ENCODE peak calls at places on chromosomes 16 and 17, in seven cellular contexts. E is pancreas, L is A549, K is transverse colon, B is Caco-2, M is cardiac muscle cell, Z is Panc1. Y is an unnamed sample.
A peak's percentile ranks its signal among the peaks of the same experiment; 100 is the strongest.

GRCh38 chr16:590165-590874 is 454 bp downstream of the RAB40C start:
- DNase-seq in K (no peak), E (no peak), M (peak; percentile 66), Z (no peak), B (no peak), L (no peak), Y (no peak)

GRCh38 chr17:16250635-16251034 is 33.6 kb downstream of the PIGL start:
- DNase-seq in E (peak; percentile 19), M (no peak), L (no peak), Z (no peak), K (no peak), B (no peak), Y (no peak)

GRCh38 chr16:75476817-75477216 is 12.3 kb upstream of the TMEM170A start:
- DNase-seq in L (no peak), B (no peak), K (no peak), Z (no peak), M (no peak), E (no peak), Y (no peak)

GRCh38 chr16:81544691-81545365 is 100.2 kb downstream of the CMIP start:
- DNase-seq in M (no peak), K (no peak), B (no peak), L (no peak), E (no peak), Z (no peak), Y (no peak)

GRCh38 chr17:66302761-66303626 is 581 bp downstream of the PRKCA start:
- DNase-seq in E (peak; percentile 66), K (peak; percentile 72), Z (no peak), L (peak; percentile 58), M (peak; percentile 73), B (peak; percentile 46), Y (peak; percentile 34)

GRCh38 chr16:27618611-27619380 is 68.9 kb downstream of the KATNIP start:
- DNase-seq in B (no peak), Z (no peak), L (no peak), M (peak; percentile 64), E (no peak), K (no peak), Y (no peak)

GRCh38 chr17:57456622-57457021 is 200.3 kb downstream of the MSI2 start:
- DNase-seq in E (no peak), K (no peak), B (no peak), L (no peak), Z (no peak), M (no peak), Y (no peak)

GRCh38 chr17:75719732-75720131 is 1.5 kb upstream of the ITGB4 start:
- DNase-seq in Z (no peak), L (no peak), K (no peak), E (no peak), B (no peak), M (no peak), Y (no peak)

GRCh38 chr16:89138843-89139520 is 32.6 kb upstream of the CDH15 start:
- DNase-seq in E (no peak), M (no peak), L (no peak), Z (no peak), K (no peak), B (no peak), Y (no peak)

GRCh38 chr17:80980397-80981061 is 11.1 kb upstream of the CHMP6 start:
- DNase-seq in Z (no peak), M (no peak), E (no peak), K (no peak), B (no peak), L (no peak), Y (no peak)

GRCh38 chr16:82368041-82368440 is 198.0 kb upstream of the MPHOSPH6 start:
- DNase-seq in E (peak; percentile 31), M (peak; percentile 44), K (no peak), Z (no peak), B (peak; percentile 62), L (peak; percentile 13), Y (no peak)

GRCh38 chr17:60231234-60231633 is 81.5 kb downstream of the CA4 start:
- DNase-seq in E (no peak), Z (no peak), L (peak; percentile 41), B (no peak), K (no peak), M (peak; percentile 7), Y (no peak)

GRCh38 chr16:56753410-56753809 is 23.5 kb downstream of the NUP93 start:
- DNase-seq in E (no peak), M (no peak), B (no peak), L (no peak), K (no peak), Z (no peak), Y (no peak)

GRCh38 chr16:61791465-61791864 is 244.8 kb downstream of the CDH8 start:
- DNase-seq in L (no peak), B (no peak), Z (no peak), M (no peak), K (no peak), E (no peak), Y (no peak)

GRCh38 chr16:8733849-8734540 is 59.6 kb downstream of the ABAT start:
- DNase-seq in Z (no peak), K (no peak), M (no peak), E (no peak), B (no peak), L (no peak), Y (no peak)

GRCh38 chr16:67542464-67542863 is 13.8 kb downstream of the RIPOR1 start:
- DNase-seq in L (peak; percentile 86), M (no peak), Z (no peak), B (peak; percentile 74), K (peak; percentile 55), E (no peak), Y (no peak)

GRCh38 chr17:72249441-72249840 is 128.6 kb downstream of the SOX9 start:
- DNase-seq in K (peak; percentile 82), Z (no peak), B (no peak), M (no peak), E (peak; percentile 25), L (no peak), Y (no peak)

DNA sequence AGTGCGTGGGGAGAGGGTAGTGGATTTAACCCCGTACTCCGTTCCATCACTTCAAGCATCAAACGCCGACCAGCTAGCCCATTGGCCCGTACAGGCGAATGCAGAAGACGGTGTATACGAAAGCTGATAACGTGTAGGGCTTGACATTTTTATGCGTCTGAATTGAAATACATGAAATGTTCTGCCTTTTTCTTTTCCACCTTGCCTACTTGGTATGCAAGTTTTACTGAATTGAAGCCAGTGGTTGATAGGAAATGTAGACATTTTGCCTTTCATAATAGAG is 834 bp upstream of the STAT3 start:
- DNase-seq in L (no peak), K (no peak), E (no peak), B (no peak), Z (no peak), M (no peak), Y (no peak)
- H3K4me1 ChIP-seq in L (peaks cover 28% of the 10 kb centered on the region), K (peaks cover 38% of the 10 kb centered on the region), E (peaks cover 32% of the 10 kb centered on the region), B (peaks cover 15% of the 10 kb centered on the region), Z (peaks cover 17% of the 10 kb centered on the region), M (peaks cover 8% of the 10 kb centered on the region), Y (peaks cover 34% of the 10 kb centered on the region)

DNA sequence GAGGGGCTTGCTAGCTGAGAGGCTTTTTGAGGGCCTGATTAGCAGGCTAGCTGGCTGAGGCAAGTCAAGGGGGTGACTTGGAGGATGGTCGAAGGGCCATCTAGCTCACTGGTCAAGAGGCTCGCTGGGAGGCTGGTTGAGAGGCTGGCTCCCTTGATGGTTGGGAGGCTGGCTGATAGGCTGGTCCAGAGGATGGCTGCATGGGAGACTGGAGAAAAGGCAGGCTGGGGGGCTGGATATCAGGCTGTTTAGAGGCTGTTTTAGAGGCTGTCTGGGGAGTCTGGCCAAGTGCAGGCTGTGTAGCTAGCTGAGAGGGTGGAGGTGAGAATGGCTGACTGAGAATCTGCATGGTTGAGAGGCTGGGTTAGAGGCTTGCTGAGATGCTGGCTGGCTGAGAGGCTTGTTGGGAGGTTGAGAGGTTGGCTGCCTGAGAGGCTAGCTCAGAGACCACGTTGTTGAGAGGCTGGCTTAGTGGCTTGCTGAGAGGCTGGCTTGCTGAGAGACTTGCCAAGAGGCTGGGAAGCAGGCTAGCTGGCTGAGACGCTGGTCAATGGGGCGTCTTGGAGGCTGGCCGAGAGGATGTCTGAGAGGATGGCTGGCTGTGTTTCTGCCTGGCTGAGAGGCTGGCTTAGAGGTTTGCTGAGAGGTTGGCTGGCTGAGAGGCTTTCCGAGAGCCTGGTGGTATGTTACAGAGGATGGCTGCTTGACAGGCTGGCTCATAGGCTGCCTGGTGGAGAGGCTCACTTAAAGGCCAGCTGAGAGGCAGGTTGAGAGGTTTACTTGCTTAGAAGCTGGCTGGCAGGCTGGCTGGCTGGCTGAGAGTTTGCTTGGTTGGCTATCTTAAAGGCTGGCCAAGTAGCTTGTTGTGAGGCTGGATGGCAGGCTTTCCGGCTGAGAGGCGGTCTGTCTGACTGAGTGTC is 36.6 kb upstream of the ACSM2B start:
- DNase-seq in M (peak; percentile 23), L (no peak), B (no peak), Z (no peak), E (peak; percentile 56), K (no peak), Y (no peak)
- H3K9me3 ChIP-seq in M (no peaks in the 10 kb centered on the region), L (no peaks in the 10 kb centered on the region), B (no peaks in the 10 kb centered on the region), Z (no peaks in the 10 kb centered on the region), E (no peaks in the 10 kb centered on the region), K (no peaks in the 10 kb centered on the region), Y (no peaks in the 10 kb centered on the region)

GRCh38 chr17:42407289-42407836 is 15.7 kb downstream of the CAVIN1 start:
- DNase-seq in M (peak; percentile 54), K (peak; percentile 86), L (peak; percentile 96), E (peak; percentile 91), B (no peak), Z (no peak), Y (peak; percentile 96)
- H3K4me3 ChIP-seq in M (no peak overlapping the region), K (no peak overlapping the region), L (no peak overlapping the region), E (no peak overlapping the region), B (no peak overlapping the region), Z (no peak overlapping the region), Y (no peak overlapping the region)

GRCh38 chr17:38417210-38417951 is 10.9 kb upstream of the ARHGAP23 start:
- DNase-seq in B (no peak), L (no peak), K (no peak), E (no peak), M (no peak), Z (no peak), Y (no peak)
- H3K4me1 ChIP-seq in B (peaks cover 23% of the 10 kb centered on the region), L (peaks cover 17% of the 10 kb centered on the region), K (peaks cover 34% of the 10 kb centered on the region), E (no peaks in the 10 kb centered on the region), M (peaks cover 24% of the 10 kb centered on the region), Z (peaks cover 4% of the 10 kb centered on the region), Y (peaks cover 30% of the 10 kb centered on the region)

GRCh38 chr17:47649153-47649971 is at the start of gene KPNB1:
- DNase-seq in M (peak; percentile 99), E (peak; percentile 99), L (peak; percentile 97), B (peak; percentile 100), Z (peak; percentile 94), K (peak; percentile 99), Y (peak; percentile 100)
- H3K9me3 ChIP-seq in M (no peaks in the 10 kb centered on the region), E (no peaks in the 10 kb centered on the region), L (no peaks in the 10 kb centered on the region), B (no peaks in the 10 kb centered on the region), Z (no peaks in the 10 kb centered on the region), K (no peaks in the 10 kb centered on the region), Y (no peaks in the 10 kb centered on the region)

GRCh38 chr17:68085751-68086445 is 50.4 kb downstream of the KPNA2 start:
- DNase-seq in B (no peak), E (no peak), L (no peak), Z (no peak), K (peak; percentile 59), M (no peak), Y (no peak)
- H3K4me3 ChIP-seq in B (no peak overlapping the region), E (no peak overlapping the region), L (no peak overlapping the region), Z (no peak overlapping the region), K (peak overlapping the region; percentile 28), M (no peak overlapping the region), Y (no peak overlapping the region)

GRCh38 chr17:38658741-38659345 is 15.9 kb downstream of the EPOP start:
- DNase-seq in M (no peak), B (no peak), K (no peak), L (no peak), E (no peak), Z (no peak), Y (no peak)
- H3K4me1 ChIP-seq in M (no peaks in the 10 kb centered on the region), B (peaks cover 16% of the 10 kb centered on the region), K (no peaks in the 10 kb centered on the region), L (peaks cover 2% of the 10 kb centered on the region), E (peaks cover 2% of the 10 kb centered on the region), Z (no peaks in the 10 kb centered on the region), Y (no peaks in the 10 kb centered on the region)

GRCh38 chr16:78916928-78917545 is 683.5 kb downstream of the MAF start:
- DNase-seq in K (no peak), E (no peak), B (no peak), M (no peak), L (no peak), Z (no peak), Y (no peak)
- H3K9me3 ChIP-seq in K (no peaks in the 10 kb centered on the region), E (no peaks in the 10 kb centered on the region), B (peaks cover 4% of the 10 kb centered on the region), M (no peaks in the 10 kb centered on the region), L (peaks cover 12% of the 10 kb centered on the region), Z (no peaks in the 10 kb centered on the region), Y (no peaks in the 10 kb centered on the region)

Y was measured in gastrocnemius medialis.